ENCODE peak calls at places on chromosomes 6 and 20, in eight cellular contexts. S is neural crest cell, G is substantia nigra, U is immature natural killer cell, N is cardiac fibroblast, V is transverse colon, J is right cardiac atrium, A is H9. Q is an unnamed sample.

GRCh38 chr6:160042014-160042773 is 73.3 kb downstream of the IGF2R start:
- DNase-seq in S (no peak), G (no peak), U (no peak), N (peak), V (no peak), J (peak), A (no peak), Q (no peak)

GRCh38 chr6:161498359-161498758 is 224.5 kb upstream of the AGPAT4 start:
- DNase-seq in S (no peak), G (no peak), U (no peak), N (peak), V (no peak), J (no peak), A (peak), Q (no peak)

GRCh38 chr6:28941681-28942448 is 18.1 kb upstream of the TRIM27 start:
- DNase-seq in S (no peak), G (no peak), U (no peak), N (no peak), V (no peak), J (no peak), A (no peak), Q (no peak)

GRCh38 chr6:139577991-139578604 is 203.7 kb upstream of the CITED2 start:
- DNase-seq in S (no peak), G (no peak), U (no peak), N (peak), V (no peak), J (no peak), A (no peak), Q (no peak)

GRCh38 chr6:91267246-91267645 is 680.4 kb upstream of the MAP3K7 start:
- DNase-seq in S (no peak), G (no peak), U (no peak), N (no peak), V (no peak), J (no peak), A (no peak), Q (no peak)

GRCh38 chr6:16361861-16362260 is 123.5 kb downstream of the GMPR start:
- DNase-seq in S (no peak), G (no peak), U (no peak), N (no peak), V (no peak), J (no peak), A (no peak), Q (no peak)

GRCh38 chr20:8443464-8444072 is 311.5 kb downstream of the PLCB1 start:
- DNase-seq in S (no peak), G (no peak), U (no peak), N (no peak), V (no peak), J (no peak), A (no peak), Q (no peak)

GRCh38 chr6:98498891-98499290 is 335.5 kb upstream of the POU3F2 start:
- DNase-seq in S (no peak), G (no peak), U (no peak), N (no peak), V (no peak), J (no peak), A (no peak), Q (no peak)

GRCh38 chr6:48027704-48028435 is 83.1 kb downstream of the PTCHD4 start:
- DNase-seq in S (no peak), G (no peak), U (no peak), N (peak), V (no peak), J (no peak), A (no peak), Q (no peak)

GRCh38 chr6:128370072-128370471 is 150.3 kb downstream of the PTPRK start:
- DNase-seq in S (no peak), G (no peak), U (no peak), N (peak), V (no peak), J (no peak), A (no peak), Q (no peak)

GRCh38 chr20:10573951-10574339 is 99.9 kb downstream of the JAG1 start:
- DNase-seq in S (no peak), G (no peak), U (no peak), N (no peak), V (no peak), J (no peak), A (no peak), Q (no peak)

GRCh38 chr6:33050013-33050800 is 23.2 kb downstream of the HLA-DPA1 start:
- DNase-seq in S (no peak), G (no peak), U (no peak), N (no peak), V (no peak), J (no peak), A (no peak), Q (no peak)

GRCh38 chr20:61731363-61732181 is 334.1 kb downstream of the TAF4 start:
- DNase-seq in S (no peak), G (no peak), U (no peak), N (peak), V (no peak), J (peak), A (no peak), Q (no peak)

GRCh38 chr6:166342293-166343156 is at the start of gene SFT2D1:
- DNase-seq in S (peak), G (peak), U (peak), N (peak), V (peak), J (peak), A (peak), Q (peak)

GRCh38 chr6:93644611-93645010 is 225.3 kb upstream of the EPHA7 start:
- DNase-seq in S (no peak), G (no peak), U (no peak), N (peak), V (peak), J (no peak), A (no peak), Q (no peak)

GRCh38 chr6:13593720-13594119 is 19.3 kb downstream of the SIRT5 start:
- DNase-seq in S (no peak), G (no peak), U (no peak), N (peak), V (no peak), J (no peak), A (no peak), Q (no peak)

GRCh38 chr6:40689181-40689580 is 102.0 kb upstream of the LRFN2 start:
- DNase-seq in S (no peak), G (no peak), U (no peak), N (no peak), V (no peak), J (no peak), A (no peak), Q (no peak)

GRCh38 chr20:8144282-8145245 is 12.5 kb downstream of the PLCB1 start:
- DNase-seq in S (no peak), G (no peak), U (peak), N (peak), V (no peak), J (no peak), A (peak), Q (peak)

GRCh38 chr20:4171538-4172116 is 156.3 kb upstream of the RNF24 start:
- DNase-seq in S (no peak), G (no peak), U (no peak), N (no peak), V (no peak), J (no peak), A (no peak), Q (no peak)

GRCh38 chr6:42402184-42402583 is 49.5 kb downstream of the TRERF1 start:
- DNase-seq in S (no peak), G (no peak), U (peak), N (peak), V (no peak), J (no peak), A (no peak), Q (peak)

GRCh38 chr6:109241199-109241598 is 141.1 kb downstream of the CD164 start:
- DNase-seq in S (no peak), G (no peak), U (no peak), N (peak), V (no peak), J (no peak), A (no peak), Q (no peak)

GRCh38 chr6:26354162-26354561 is 10.8 kb upstream of the BTN3A2 start:
- DNase-seq in S (no peak), G (no peak), U (no peak), N (no peak), V (no peak), J (no peak), A (no peak), Q (no peak)

GRCh38 chr6:6736753-6737654 is 148.5 kb downstream of the LY86 start:
- DNase-seq in S (peak), G (no peak), U (no peak), N (peak), V (peak), J (peak), A (peak), Q (no peak)

GRCh38 chr20:11041396-11041795 is 367.6 kb upstream of the JAG1 start:
- DNase-seq in S (no peak), G (no peak), U (no peak), N (peak), V (no peak), J (no peak), A (no peak), Q (no peak)

GRCh38 chr6:36318690-36319435 is 17.8 kb downstream of the BNIP5 start:
- DNase-seq in S (no peak), G (no peak), U (no peak), N (no peak), V (no peak), J (no peak), A (no peak), Q (no peak)

GRCh38 chr20:63045401-63045800 is 38.6 kb upstream of the BHLHE23 start:
- DNase-seq in S (no peak), G (no peak), U (no peak), N (no peak), V (no peak), J (no peak), A (no peak), Q (no peak)

Q was measured in activated gamma-delta T cell treated with Interleukin-2 at 50 U/mL for 16 hours.